ENCODE peak calls at places on chromosomes 4 and X, in ten cellular contexts. U, Z, H, W, D, E, G, T, S and X are unnamed samples.
A peak's percentile ranks its signal among the peaks of the same experiment; 100 is the strongest.

GRCh38 chr4:108352664-108353308 is 184.1 kb upstream of the LEF1 start:
- DNase-seq in U (no peak), Z (no peak), H (no peak), W (no peak), D (no peak), E (no peak), G (no peak), T (no peak), S (no peak), X (no peak)

GRCh38 chrX:46601283-46601682 is 27.7 kb downstream of the CHST7 start:
- DNase-seq in U (no peak), Z (peak; percentile 92), H (peak; percentile 69), W (no peak), D (no peak), E (no peak), G (no peak), T (no peak), S (no peak), X (no peak)

GRCh38 chr4:121380448-121381147 is at the start of gene QRFPR:
- DNase-seq in U (no peak), Z (peak; percentile 13), H (no peak), W (no peak), D (no peak), E (peak; percentile 70), G (peak; percentile 34), T (no peak), S (no peak), X (peak; percentile 86)

GRCh38 chr4:25925486-25926201 is 11.6 kb downstream of the SMIM20 start:
- DNase-seq in U (no peak), Z (peak; percentile 59), H (peak; percentile 45), W (peak; percentile 70), D (no peak), E (peak; percentile 55), G (peak; percentile 33), T (no peak), S (no peak), X (peak; percentile 83)

GRCh38 chrX:68556036-68556435 is 57.2 kb downstream of the YIPF6 start:
- DNase-seq in U (no peak), Z (no peak), H (no peak), W (no peak), D (no peak), E (no peak), G (no peak), T (no peak), S (no peak), X (no peak)

GRCh38 chrX:50996930-50997329 is 86.4 kb downstream of the BMP15 start:
- DNase-seq in U (no peak), Z (no peak), H (no peak), W (no peak), D (no peak), E (peak; percentile 36), G (no peak), T (no peak), S (no peak), X (peak; percentile 55)

GRCh38 chrX:38929966-38930421 is 128.7 kb downstream of the MID1IP1 start:
- DNase-seq in U (peak; percentile 74), Z (no peak), H (peak; percentile 87), W (no peak), D (no peak), E (no peak), G (no peak), T (no peak), S (peak; percentile 26), X (no peak)

GRCh38 chr4:163922302-163922701 is 427.8 kb downstream of the TMA16 start:
- DNase-seq in U (no peak), Z (no peak), H (no peak), W (no peak), D (no peak), E (no peak), G (no peak), T (no peak), S (no peak), X (no peak)

GRCh38 chrX:70452143-70452733 is 7.6 kb downstream of the DLG3 start:
- DNase-seq in U (peak; percentile 79), Z (peak; percentile 58), H (peak; percentile 17), W (no peak), D (peak; percentile 37), E (peak; percentile 60), G (peak; percentile 37), T (no peak), S (no peak), X (peak; percentile 83)

GRCh38 chrX:51891821-51892551 is 1.4 kb upstream of the MAGED1 start:
- DNase-seq in U (peak; percentile 74), Z (peak; percentile 72), H (peak; percentile 69), W (peak; percentile 44), D (no peak), E (no peak), G (peak; percentile 17), T (no peak), S (no peak), X (peak; percentile 42)

GRCh38 chrX:153819398-153820083 is 10.8 kb downstream of the PDZD4 start:
- DNase-seq in U (no peak), Z (no peak), H (no peak), W (no peak), D (no peak), E (no peak), G (no peak), T (no peak), S (no peak), X (peak; percentile 68)

GRCh38 chr4:140688711-140689598 is 67.2 kb downstream of the TBC1D9 start:
- DNase-seq in U (no peak), Z (peak; percentile 24), H (peak; percentile 23), W (no peak), D (no peak), E (no peak), G (no peak), T (no peak), S (no peak), X (no peak)

GRCh38 chr4:15754323-15754722 is 23.8 kb upstream of the CD38 start:
- DNase-seq in U (no peak), Z (peak; percentile 68), H (peak; percentile 77), W (no peak), D (no peak), E (no peak), G (no peak), T (no peak), S (no peak), X (no peak)

GRCh38 chr4:6673660-6674499 is 19.8 kb upstream of the S100P start:
- DNase-seq in U (peak; percentile 98), Z (peak; percentile 96), H (peak; percentile 96), W (peak; percentile 94), D (peak; percentile 93), E (peak; percentile 96), G (peak; percentile 94), T (peak; percentile 96), S (peak; percentile 73), X (peak; percentile 96)
- H3K27ac ChIP-seq in U (peak overlapping the region; percentile 89), Z (peak overlapping the region; percentile 18), H (peak overlapping the region; percentile 20), W (peak overlapping the region; percentile 51), D (peak overlapping the region; percentile 91), E (no peak overlapping the region), G (peak overlapping the region; percentile 95), T (peak overlapping the region; percentile 75), S (peak overlapping the region; percentile 39), X (peak overlapping the region; percentile 58)

GRCh38 chr4:139619644-139620043 is 46.0 kb upstream of the MGST2 start:
- DNase-seq in U (no peak), Z (peak; percentile 50), H (no peak), W (no peak), D (no peak), E (no peak), G (no peak), T (no peak), S (no peak), X (peak; percentile 65)
- TF ChIP-seq CTCF in U (peak; percentile 19), Z (peak; percentile 62), H (peak; percentile 38), W (peak; percentile 17), D (peak; percentile 66), E (peak; percentile 75), G (peak; percentile 56), T (peak; percentile 60), S (peak; percentile 70), X (peak; percentile 85)

DNA sequence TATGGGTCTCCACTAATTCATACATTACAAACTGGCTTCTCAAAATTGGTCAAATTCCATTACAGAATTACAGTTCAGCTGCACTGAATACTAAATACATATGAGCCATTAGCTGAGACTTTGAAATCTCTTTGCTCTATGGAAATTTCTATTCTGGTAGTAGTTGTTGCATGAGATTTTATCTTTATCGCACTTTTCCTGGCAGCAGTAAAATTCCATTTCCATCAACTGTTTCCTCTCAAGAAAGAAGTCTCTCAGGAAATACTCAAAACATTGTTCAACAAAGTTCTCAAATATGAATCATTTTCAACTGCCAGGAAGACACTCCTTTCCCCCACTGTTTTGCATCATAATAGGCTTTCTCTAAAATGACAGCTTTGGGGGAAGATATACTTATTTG is 51.3 kb downstream of the ATP11C start:
- DNase-seq in U (no peak), Z (peak; percentile 85), H (peak; percentile 46), W (no peak), D (no peak), E (no peak), G (no peak), T (no peak), S (no peak), X (no peak)
- H3K27ac ChIP-seq in U (no peak overlapping the region), Z (no peak overlapping the region), H (no peak overlapping the region), W (no peak overlapping the region), D (no peak overlapping the region), E (no peak overlapping the region), G (peak overlapping the region; percentile 69), T (peak overlapping the region; percentile 75), S (peak overlapping the region; percentile 72), X (no peak overlapping the region)

GRCh38 chr4:182647901-182648300 is 269.3 kb downstream of the DCTD start:
- DNase-seq in U (no peak), Z (no peak), H (no peak), W (no peak), D (no peak), E (no peak), G (no peak), T (no peak), S (no peak), X (no peak)

GRCh38 chr4:182645511-182645910 is 271.7 kb downstream of the DCTD start:
- DNase-seq in U (no peak), Z (no peak), H (no peak), W (no peak), D (no peak), E (no peak), G (no peak), T (no peak), S (no peak), X (no peak)

GRCh38 chr4:182644326-182645050 is 272.7 kb downstream of the DCTD start:
- DNase-seq in U (no peak), Z (no peak), H (peak; percentile 80), W (no peak), D (no peak), E (no peak), G (no peak), T (no peak), S (no peak), X (no peak)

GRCh38 chr4:182642831-182643230 is 274.4 kb downstream of the DCTD start:
- DNase-seq in U (no peak), Z (peak; percentile 62), H (peak; percentile 66), W (no peak), D (no peak), E (no peak), G (no peak), T (no peak), S (no peak), X (no peak)

GRCh38 chr4:182643801-182644311 is 273.3 kb downstream of the DCTD start:
- DNase-seq in U (no peak), Z (peak; percentile 82), H (peak; percentile 94), W (no peak), D (no peak), E (no peak), G (peak; percentile 47), T (no peak), S (peak; percentile 16), X (no peak)
- TF ChIP-seq CTCF in U (no peak), Z (no peak), H (peak; percentile 12), W (no peak), D (no peak), E (no peak), G (no peak), T (no peak), S (no peak), X (no peak)